ENCODE peak calls at places on chromosome 17, in six cellular contexts. H, L, P, O, C and J are unnamed samples.

GRCh38 chr17:56785997-56786680 is 47.6 kb downstream of the C17orf67 start:
- DNase-seq in H (no peak), L (no peak), P (no peak), O (no peak), C (no peak), J (no peak)

GRCh38 chr17:79033741-79034501 is 10.0 kb downstream of the C1QTNF1 start:
- DNase-seq in H (peak; percentile 90), L (no peak), P (peak; percentile 58), O (no peak), C (no peak), J (no peak)

GRCh38 chr17:19372004-19372365 is 6.3 kb upstream of the MAPK7 start:
- DNase-seq in H (no peak), L (no peak), P (no peak), O (no peak), C (no peak), J (no peak)

GRCh38 chr17:39929657-39930407 is 2.3 kb downstream of the LRRC3C start:
- DNase-seq in H (no peak), L (peak; percentile 36), P (no peak), O (no peak), C (no peak), J (no peak)

GRCh38 chr17:55674107-55674506 is 48.6 kb downstream of the TMEM100 start:
- DNase-seq in H (no peak), L (no peak), P (no peak), O (no peak), C (no peak), J (no peak)

GRCh38 chr17:42997984-42998938 is at the start of gene RPL27:
- DNase-seq in H (peak; percentile 99), L (peak; percentile 96), P (peak; percentile 97), O (peak; percentile 100), C (peak; percentile 100), J (peak; percentile 100)

GRCh38 chr17:35254107-35254802 is 11.4 kb downstream of the SLFN5 start:
- DNase-seq in H (peak; percentile 66), L (peak; percentile 43), P (peak; percentile 24), O (no peak), C (no peak), J (peak; percentile 87)

GRCh38 chr17:6599364-6599763 is 41.1 kb downstream of the KIAA0753 start:
- DNase-seq in H (no peak), L (no peak), P (no peak), O (no peak), C (no peak), J (no peak)

GRCh38 chr17:63945851-63946439 is 13.8 kb upstream of the CD79B start:
- DNase-seq in H (no peak), L (no peak), P (no peak), O (no peak), C (no peak), J (no peak)

GRCh38 chr17:32569171-32570080 is 82.6 kb downstream of the CDK5R1 start:
- DNase-seq in H (no peak), L (no peak), P (no peak), O (no peak), C (no peak), J (no peak)

GRCh38 chr17:58702045-58702476 is 9.7 kb downstream of the RAD51C start:
- DNase-seq in H (no peak), L (no peak), P (no peak), O (no peak), C (no peak), J (no peak)

GRCh38 chr17:61393904-61394629 is 5.6 kb upstream of the TBX2 start:
- DNase-seq in H (peak; percentile 52), L (no peak), P (no peak), O (no peak), C (no peak), J (no peak)

GRCh38 chr17:4759776-4760236 is 11.9 kb upstream of the TM4SF5 start:
- DNase-seq in H (no peak), L (no peak), P (no peak), O (no peak), C (no peak), J (no peak)

GRCh38 chr17:77735341-77736206 is 222.9 kb upstream of the TNRC6C start:
- DNase-seq in H (peak; percentile 88), L (no peak), P (no peak), O (peak; percentile 51), C (no peak), J (no peak)

GRCh38 chr17:45952814-45953320 is 46.2 kb upstream of the STH start:
- DNase-seq in H (no peak), L (no peak), P (no peak), O (no peak), C (no peak), J (no peak)

GRCh38 chr17:39196820-39197331 is 593 bp downstream of the CACNB1 start:
- DNase-seq in H (peak; percentile 72), L (peak; percentile 83), P (no peak), O (peak; percentile 73), C (peak; percentile 60), J (no peak)

GRCh38 chr17:82412535-82413520 is 5.3 kb upstream of the HEXD start:
- DNase-seq in H (no peak), L (no peak), P (no peak), O (no peak), C (no peak), J (no peak)
- H3K27ac ChIP-seq in H (no peak overlapping the region), L (no peak overlapping the region), P (no peak overlapping the region), O (no peak overlapping the region), C (no peak overlapping the region), J (no peak overlapping the region)

GRCh38 chr17:29112780-29113295 is 67.4 kb downstream of the MYO18A start:
- DNase-seq in H (peak; percentile 86), L (no peak), P (peak; percentile 61), O (no peak), C (no peak), J (no peak)
- H3K27ac ChIP-seq in H (no peak overlapping the region), L (no peak overlapping the region), P (no peak overlapping the region), O (no peak overlapping the region), C (no peak overlapping the region), J (no peak overlapping the region)

DNA sequence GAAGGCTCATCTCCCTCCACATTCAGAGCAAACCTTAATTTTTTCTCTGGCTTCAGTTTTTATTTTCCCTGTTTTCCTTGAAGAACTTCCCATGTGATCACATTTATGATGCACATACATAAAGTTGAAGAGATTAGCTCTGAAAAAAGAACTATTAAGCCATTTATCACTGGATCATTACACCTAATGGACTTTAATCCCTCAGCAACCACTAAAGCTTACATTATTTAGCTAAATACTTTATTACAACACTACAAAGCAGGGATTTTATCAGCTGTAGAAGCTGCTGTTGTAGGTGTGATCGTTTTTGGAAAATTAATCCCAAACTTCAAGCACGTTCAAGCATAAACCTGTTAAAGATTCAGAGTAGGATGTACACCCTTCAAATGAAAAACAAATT is 21.1 kb downstream of the SMYD4 start:
- DNase-seq in H (no peak), L (no peak), P (no peak), O (no peak), C (no peak), J (no peak)
- H3K27ac ChIP-seq in H (no peak overlapping the region), L (no peak overlapping the region), P (no peak overlapping the region), O (no peak overlapping the region), C (no peak overlapping the region), J (no peak overlapping the region)

GRCh38 chr17:15966879-15967248 is 21.9 kb downstream of the ADORA2B start:
- DNase-seq in H (no peak), L (no peak), P (no peak), O (peak; percentile 91), C (peak; percentile 80), J (no peak)
- H3K27ac ChIP-seq in H (no peak overlapping the region), L (peak overlapping the region; percentile 58), P (no peak overlapping the region), O (peak overlapping the region; percentile 85), C (peak overlapping the region; percentile 98), J (peak overlapping the region; percentile 39)